ENCODE peak calls at places on chromosomes 12 and 14, in six cellular contexts. G, Z, S, C, Q and O are unnamed samples. For H3K27me3 and H3K9me3, the result is how much of the 10 kb centered on the place peaks cover.

GRCh38 chr14:85317491-85318021 is 212.4 kb upstream of the FLRT2 start:
- DNase-seq in Q (no peak), Z (no peak), C (no peak), S (no peak), G (no peak), O (no peak)

GRCh38 chr12:103924761-103925641 is 5.2 kb upstream of the HSP90B1 start:
- DNase-seq in Z (no peak), C (no peak), G (peak), Q (no peak), S (peak), O (no peak)

GRCh38 chr12:131896080-131896810 is 1.8 kb downstream of the ULK1 start:
- DNase-seq in G (peak), Z (peak), C (peak), Q (peak), S (no peak), O (peak)

GRCh38 chr12:42124764-42125371 is 19.8 kb downstream of the GXYLT1 start:
- DNase-seq in Q (no peak), Z (peak), C (no peak), S (no peak), G (no peak), O (no peak)

GRCh38 chr12:56299308-56299852 is 750 bp downstream of the CS start:
- DNase-seq in Q (no peak), C (no peak), Z (no peak), S (no peak), G (no peak), O (peak)

GRCh38 chr12:67701121-67701520 is 52.6 kb downstream of the DYRK2 start:
- DNase-seq in Q (no peak), C (no peak), Z (no peak), G (no peak), S (no peak), O (no peak)

GRCh38 chr12:12608557-12608957 is 3.1 kb upstream of the CREBL2 start:
- DNase-seq in C (no peak), Z (peak), G (no peak), S (peak), Q (no peak), O (no peak)

GRCh38 chr12:59708059-59708458 is 112.2 kb downstream of the SLC16A7 start:
- DNase-seq in G (peak), Q (no peak), Z (no peak), C (no peak), S (no peak), O (no peak)

GRCh38 chr12:27048822-27049752 is 26.7 kb downstream of the MED21 start:
- DNase-seq in Z (no peak), G (no peak), S (no peak), Q (no peak), C (no peak), O (peak)

GRCh38 chr12:131102991-131103609 is 149.4 kb downstream of the ADGRD1 start:
- DNase-seq in S (no peak), C (no peak), Z (no peak), G (no peak), Q (no peak), O (no peak)

GRCh38 chr12:18204053-18204452 is 57.3 kb upstream of the PIK3C2G start:
- DNase-seq in Q (no peak), C (no peak), Z (no peak), G (no peak), S (no peak), O (no peak)

GRCh38 chr14:63182967-63183366 is 21.3 kb upstream of the RHOJ start:
- DNase-seq in Z (no peak), Q (no peak), S (no peak), G (no peak), C (no peak), O (no peak)

DNA sequence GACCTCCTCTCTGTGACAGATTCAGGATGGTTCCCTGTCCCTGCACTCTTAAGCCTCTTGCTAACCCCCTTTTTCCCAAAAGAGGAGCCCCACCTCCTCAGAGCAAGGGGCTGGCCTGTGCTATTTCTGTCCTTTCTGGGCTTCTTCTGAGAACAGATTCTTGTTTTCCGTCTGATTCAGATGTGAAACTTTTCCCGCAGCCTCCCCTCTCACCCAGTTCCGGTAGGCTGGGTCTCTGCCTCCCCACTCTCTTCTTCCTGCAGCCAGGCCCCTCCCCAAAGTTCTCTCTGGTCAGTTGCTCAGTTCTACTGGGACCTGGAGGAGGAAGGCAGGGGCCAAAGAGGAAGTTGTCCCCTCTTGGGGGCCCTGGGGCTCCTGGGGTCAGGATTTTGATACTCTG is 11.8 kb downstream of the PDE1B start:
- DNase-seq in Z (no peak), S (no peak), Q (no peak), C (no peak), G (no peak), O (no peak)
- TF ChIP-seq JUND in Z (no peak), S (no peak), Q (no peak), C (no peak), G (no peak), O (no peak)

DNA sequence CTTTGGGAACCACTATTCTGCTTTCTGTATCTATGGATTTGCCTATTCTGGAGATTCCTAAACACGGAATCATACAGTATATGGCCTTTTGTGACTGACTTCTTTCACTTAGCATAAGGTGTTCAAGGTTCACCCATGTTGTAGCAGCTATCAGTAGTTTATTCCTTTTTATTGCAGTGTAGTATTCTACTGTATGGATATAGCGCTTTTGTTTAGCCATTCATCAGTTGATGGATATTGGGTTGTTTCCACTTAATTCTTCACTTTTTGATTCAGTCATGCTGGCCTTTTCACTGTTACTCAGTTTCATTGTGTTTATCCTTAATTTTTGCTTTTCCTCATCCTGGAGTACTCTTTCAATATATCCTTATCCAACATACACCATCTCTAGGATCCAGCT is 5.1 kb downstream of the PPP4R4 start:
- DNase-seq in C (no peak), Q (no peak), Z (no peak), G (no peak), S (no peak), O (no peak)
- H3K27me3 ChIP-seq in C (under half), Q (under half), Z (under half), G (under half), S (under half), O (under half)

GRCh38 chr12:93865751-93866150 is 188.6 kb downstream of the CRADD start:
- DNase-seq in S (no peak), Q (no peak), Z (no peak), C (no peak), G (no peak), O (no peak)

GRCh38 chr12:93873561-93873960 is 196.4 kb downstream of the CRADD start:
- DNase-seq in G (no peak), Q (no peak), S (no peak), C (no peak), Z (no peak), O (no peak)

GRCh38 chr12:93870020-93870795 is 193.0 kb downstream of the CRADD start:
- DNase-seq in G (no peak), S (no peak), Z (no peak), C (no peak), Q (no peak), O (no peak)

GRCh38 chr12:93868771-93869170 is 191.6 kb downstream of the CRADD start:
- DNase-seq in C (no peak), G (no peak), Z (no peak), S (no peak), Q (no peak), O (no peak)
- H3K9me3 ChIP-seq in C (under half), G (under half), Z (under half), S (under half), Q (under half), O (under half)

GRCh38 chr12:28578833-28579252 is 388.6 kb downstream of the CCDC91 start:
- DNase-seq in G (no peak), Q (no peak), Z (no peak), C (no peak), S (no peak), O (no peak)
- TF ChIP-seq JUND in G (no peak), Q (no peak), Z (no peak), C (no peak), S (no peak), O (no peak)

GRCh38 chr12:94269316-94269999 is 121.1 kb downstream of the PLXNC1 start:
- DNase-seq in S (no peak), G (no peak), Q (no peak), C (no peak), Z (no peak), O (no peak)
- H3K27me3 ChIP-seq in S (under half), G (under half), Q (under half), C (under half), Z (under half), O (under half)

GRCh38 chr12:51359851-51360250 is 13.4 kb upstream of the CELA1 start:
- DNase-seq in G (no peak), C (no peak), S (no peak), Q (no peak), Z (no peak), O (no peak)
- H3K9me3 ChIP-seq in G (under half), C (under half), S (under half), Q (under half), Z (under half), O (under half)